ENCODE peak calls at places on chromosomes 2 and 18, in ten cellular contexts. One of them, this sample, is unnamed.

GRCh38 chr2:13201924-13202323 is 485.2 kb downstream of the TRIB2 start:
- DNase-seq in A549: no peak
- DNase-seq in PC-3: peak
- DNase-seq in right atrium auricular region: no peak
- DNase-seq in GM20000: no peak
- DNase-seq in mammary epithelial cell: peak
- DNase-seq in AG10803: no peak
- DNase-seq in B cell: no peak
- DNase-seq in fibroblast of mammary gland: no peak
- DNase-seq in cardiac muscle cell: no peak
- DNase-seq in this sample: no peak

GRCh38 chr2:236038096-236038495 is 130.1 kb downstream of the GBX2 start:
- DNase-seq in fibroblast of mammary gland: no peak
- DNase-seq in AG10803: no peak
- DNase-seq in PC-3: no peak
- DNase-seq in A549: no peak
- DNase-seq in cardiac muscle cell: no peak
- DNase-seq in B cell: no peak
- DNase-seq in GM20000: no peak
- DNase-seq in mammary epithelial cell: no peak
- DNase-seq in right atrium auricular region: no peak
- DNase-seq in this sample: no peak

GRCh38 chr2:188412190-188412589 is 120.5 kb downstream of the GULP1 start:
- DNase-seq in PC-3: no peak
- DNase-seq in AG10803: no peak
- DNase-seq in right atrium auricular region: no peak
- DNase-seq in cardiac muscle cell: no peak
- DNase-seq in fibroblast of mammary gland: no peak
- DNase-seq in A549: no peak
- DNase-seq in GM20000: no peak
- DNase-seq in mammary epithelial cell: no peak
- DNase-seq in B cell: no peak
- DNase-seq in this sample: no peak

GRCh38 chr2:63614983-63615945 is 26.5 kb downstream of the MDH1 start:
- DNase-seq in PC-3: peak
- DNase-seq in AG10803: peak
- DNase-seq in mammary epithelial cell: peak
- DNase-seq in right atrium auricular region: no peak
- DNase-seq in B cell: no peak
- DNase-seq in A549: no peak
- DNase-seq in cardiac muscle cell: peak
- DNase-seq in GM20000: no peak
- DNase-seq in fibroblast of mammary gland: no peak
- DNase-seq in this sample: no peak

GRCh38 chr2:70083344-70084156 is 3.7 kb upstream of the PCBP1 start:
- DNase-seq in fibroblast of mammary gland: peak
- DNase-seq in PC-3: peak
- DNase-seq in right atrium auricular region: no peak
- DNase-seq in B cell: peak
- DNase-seq in GM20000: peak
- DNase-seq in mammary epithelial cell: peak
- DNase-seq in A549: no peak
- DNase-seq in cardiac muscle cell: no peak
- DNase-seq in AG10803: no peak
- DNase-seq in this sample: no peak

GRCh38 chr2:106581755-106582430 is 94.7 kb downstream of the CD8B2 start:
- DNase-seq in cardiac muscle cell: peak
- DNase-seq in B cell: peak
- DNase-seq in GM20000: peak
- DNase-seq in A549: peak
- DNase-seq in fibroblast of mammary gland: peak
- DNase-seq in AG10803: peak
- DNase-seq in mammary epithelial cell: peak
- DNase-seq in right atrium auricular region: no peak
- DNase-seq in PC-3: peak
- DNase-seq in this sample: peak

GRCh38 chr2:96265349-96265839 is 403 bp downstream of the TMEM127 start:
- DNase-seq in GM20000: peak
- DNase-seq in right atrium auricular region: no peak
- DNase-seq in AG10803: peak
- DNase-seq in fibroblast of mammary gland: no peak
- DNase-seq in mammary epithelial cell: peak
- DNase-seq in B cell: peak
- DNase-seq in PC-3: no peak
- DNase-seq in A549: peak
- DNase-seq in cardiac muscle cell: peak
- DNase-seq in this sample: peak

GRCh38 chr2:8412586-8412985 is 269.3 kb upstream of the ID2 start:
- DNase-seq in PC-3: no peak
- DNase-seq in B cell: no peak
- DNase-seq in mammary epithelial cell: no peak
- DNase-seq in AG10803: peak
- DNase-seq in cardiac muscle cell: no peak
- DNase-seq in A549: no peak
- DNase-seq in right atrium auricular region: peak
- DNase-seq in GM20000: no peak
- DNase-seq in fibroblast of mammary gland: peak
- DNase-seq in this sample: no peak

GRCh38 chr18:79006106-79006795 is 26.6 kb downstream of the SALL3 start:
- DNase-seq in right atrium auricular region: no peak
- DNase-seq in mammary epithelial cell: no peak
- DNase-seq in fibroblast of mammary gland: no peak
- DNase-seq in AG10803: no peak
- DNase-seq in GM20000: no peak
- DNase-seq in B cell: no peak
- DNase-seq in cardiac muscle cell: no peak
- DNase-seq in PC-3: no peak
- DNase-seq in A549: no peak
- DNase-seq in this sample: no peak

GRCh38 chr2:184549153-184549552 is 49.2 kb upstream of the ZNF804A start:
- DNase-seq in mammary epithelial cell: no peak
- DNase-seq in PC-3: no peak
- DNase-seq in GM20000: no peak
- DNase-seq in AG10803: no peak
- DNase-seq in B cell: no peak
- DNase-seq in cardiac muscle cell: no peak
- DNase-seq in fibroblast of mammary gland: no peak
- DNase-seq in right atrium auricular region: no peak
- DNase-seq in A549: no peak
- DNase-seq in this sample: no peak

GRCh38 chr2:209956276-209956675 is 46.2 kb upstream of the RPE start:
- DNase-seq in AG10803: no peak
- DNase-seq in mammary epithelial cell: no peak
- DNase-seq in A549: no peak
- DNase-seq in B cell: no peak
- DNase-seq in fibroblast of mammary gland: no peak
- DNase-seq in PC-3: no peak
- DNase-seq in cardiac muscle cell: no peak
- DNase-seq in right atrium auricular region: no peak
- DNase-seq in GM20000: no peak
- DNase-seq in this sample: no peak

GRCh38 chr2:64987001-64987962 is 1.9 kb upstream of the SLC1A4 start:
- DNase-seq in mammary epithelial cell: peak
- DNase-seq in B cell: no peak
- DNase-seq in fibroblast of mammary gland: no peak
- DNase-seq in PC-3: peak
- DNase-seq in cardiac muscle cell: no peak
- DNase-seq in GM20000: peak
- DNase-seq in right atrium auricular region: no peak
- DNase-seq in AG10803: peak
- DNase-seq in A549: no peak
- DNase-seq in this sample: no peak

GRCh38 chr2:201261471-201261870 is 1.1 kb downstream of the CASP8 start:
- DNase-seq in GM20000: no peak
- DNase-seq in B cell: peak
- DNase-seq in PC-3: no peak
- DNase-seq in cardiac muscle cell: no peak
- DNase-seq in AG10803: no peak
- DNase-seq in mammary epithelial cell: no peak
- DNase-seq in A549: no peak
- DNase-seq in right atrium auricular region: no peak
- DNase-seq in fibroblast of mammary gland: no peak
- DNase-seq in this sample: no peak

GRCh38 chr2:161975062-161975812 is 98.8 kb downstream of the DPP4 start:
- DNase-seq in GM20000: no peak
- DNase-seq in AG10803: no peak
- DNase-seq in PC-3: peak
- DNase-seq in B cell: no peak
- DNase-seq in cardiac muscle cell: no peak
- DNase-seq in mammary epithelial cell: peak
- DNase-seq in fibroblast of mammary gland: no peak
- DNase-seq in A549: no peak
- DNase-seq in right atrium auricular region: no peak
- DNase-seq in this sample: no peak

GRCh38 chr2:20425884-20426283 is 21.0 kb upstream of the RHOB start:
- DNase-seq in GM20000: no peak
- DNase-seq in AG10803: no peak
- DNase-seq in A549: no peak
- DNase-seq in PC-3: no peak
- DNase-seq in right atrium auricular region: peak
- DNase-seq in B cell: no peak
- DNase-seq in mammary epithelial cell: no peak
- DNase-seq in cardiac muscle cell: no peak
- DNase-seq in fibroblast of mammary gland: no peak
- DNase-seq in this sample: no peak

GRCh38 chr2:143282684-143283083 is 153.5 kb downstream of the ARHGAP15 start:
- DNase-seq in PC-3: peak
- DNase-seq in fibroblast of mammary gland: no peak
- DNase-seq in mammary epithelial cell: no peak
- DNase-seq in right atrium auricular region: no peak
- DNase-seq in B cell: no peak
- DNase-seq in AG10803: no peak
- DNase-seq in GM20000: no peak
- DNase-seq in A549: no peak
- DNase-seq in cardiac muscle cell: no peak
- DNase-seq in this sample: peak

GRCh38 chr2:20451346-20451745 is 4.5 kb downstream of the RHOB start:
- DNase-seq in fibroblast of mammary gland: peak
- DNase-seq in cardiac muscle cell: no peak
- DNase-seq in PC-3: no peak
- DNase-seq in mammary epithelial cell: no peak
- DNase-seq in AG10803: no peak
- DNase-seq in GM20000: no peak
- DNase-seq in A549: no peak
- DNase-seq in right atrium auricular region: peak
- DNase-seq in B cell: no peak
- DNase-seq in this sample: no peak

GRCh38 chr18:44536041-44536440 is 144.6 kb upstream of the SETBP1 start:
- DNase-seq in mammary epithelial cell: peak
- DNase-seq in AG10803: peak
- DNase-seq in fibroblast of mammary gland: peak
- DNase-seq in GM20000: no peak
- DNase-seq in PC-3: peak
- DNase-seq in A549: no peak
- DNase-seq in right atrium auricular region: no peak
- DNase-seq in B cell: no peak
- DNase-seq in cardiac muscle cell: no peak
- DNase-seq in this sample: no peak

GRCh38 chr18:74665905-74666304 is 68.2 kb downstream of the ZNF407 start:
- DNase-seq in PC-3: no peak
- DNase-seq in AG10803: no peak
- DNase-seq in fibroblast of mammary gland: no peak
- DNase-seq in right atrium auricular region: no peak
- DNase-seq in cardiac muscle cell: no peak
- DNase-seq in B cell: no peak
- DNase-seq in GM20000: no peak
- DNase-seq in mammary epithelial cell: no peak
- DNase-seq in A549: no peak
- DNase-seq in this sample: no peak
- TF ChIP-seq CTCF in PC-3: no peak
- TF ChIP-seq CTCF in AG10803: no peak
- TF ChIP-seq CTCF in fibroblast of mammary gland: no peak
- TF ChIP-seq CTCF in right atrium auricular region: no peak
- TF ChIP-seq CTCF in cardiac muscle cell: no peak
- TF ChIP-seq CTCF in B cell: no peak
- TF ChIP-seq CTCF in GM20000: no peak
- TF ChIP-seq CTCF in mammary epithelial cell: no peak
- TF ChIP-seq CTCF in A549: no peak
- TF ChIP-seq CTCF in this sample: no peak

DNA sequence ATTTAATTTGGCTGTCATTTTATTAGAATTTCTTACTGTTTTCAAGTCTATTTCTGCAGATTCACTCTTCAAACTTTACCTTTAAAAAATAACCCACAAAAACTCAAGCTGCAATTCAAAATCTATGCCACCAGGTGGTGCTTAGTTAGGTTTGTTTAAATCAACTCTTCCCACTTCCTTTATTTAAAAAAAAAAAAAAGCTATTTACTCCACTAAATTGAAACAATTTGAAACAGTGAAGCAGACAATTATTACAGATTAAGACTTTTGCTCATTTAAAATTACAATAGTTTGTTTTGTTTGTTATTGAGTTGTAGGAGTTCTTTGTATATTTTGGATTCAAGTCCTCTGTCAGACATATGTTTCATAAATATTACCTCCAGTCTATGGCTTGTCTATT is 300.0 kb downstream of the PDE11A start:
- DNase-seq in B cell: no peak
- DNase-seq in fibroblast of mammary gland: peak
- DNase-seq in GM20000: peak
- DNase-seq in mammary epithelial cell: peak
- DNase-seq in right atrium auricular region: no peak
- DNase-seq in PC-3: peak
- DNase-seq in cardiac muscle cell: peak
- DNase-seq in AG10803: peak
- DNase-seq in A549: no peak
- DNase-seq in this sample: no peak
- TF ChIP-seq CTCF in B cell: peak
- TF ChIP-seq CTCF in fibroblast of mammary gland: peak
- TF ChIP-seq CTCF in GM20000: no peak
- TF ChIP-seq CTCF in mammary epithelial cell: peak
- TF ChIP-seq CTCF in right atrium auricular region: peak
- TF ChIP-seq CTCF in PC-3: peak
- TF ChIP-seq CTCF in cardiac muscle cell: peak
- TF ChIP-seq CTCF in AG10803: peak
- TF ChIP-seq CTCF in A549: peak
- TF ChIP-seq CTCF in this sample: peak

DNA sequence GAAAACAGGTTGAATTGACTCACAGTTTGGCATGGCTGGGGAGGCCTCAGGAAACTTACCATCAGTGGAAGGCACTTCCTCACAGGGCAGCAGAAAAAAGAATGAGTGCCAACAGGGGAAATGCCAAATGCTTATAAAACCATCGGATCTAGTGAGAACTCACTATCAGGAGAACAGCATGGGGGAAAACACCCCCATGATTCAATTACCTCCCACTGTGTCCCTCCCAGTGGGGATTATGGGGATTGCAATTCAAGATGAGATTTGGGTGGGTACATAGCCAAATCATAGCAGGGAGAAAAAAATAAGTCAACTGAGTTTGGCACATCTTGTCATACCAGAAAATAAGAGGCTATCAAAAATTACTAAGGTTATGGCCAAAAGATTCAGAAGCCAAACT is 96.3 kb downstream of the TRIP12 start:
- DNase-seq in mammary epithelial cell: no peak
- DNase-seq in right atrium auricular region: no peak
- DNase-seq in GM20000: no peak
- DNase-seq in fibroblast of mammary gland: no peak
- DNase-seq in B cell: no peak
- DNase-seq in PC-3: no peak
- DNase-seq in AG10803: no peak
- DNase-seq in A549: no peak
- DNase-seq in cardiac muscle cell: no peak
- DNase-seq in this sample: no peak
- TF ChIP-seq CTCF in mammary epithelial cell: peak
- TF ChIP-seq CTCF in right atrium auricular region: no peak
- TF ChIP-seq CTCF in GM20000: no peak
- TF ChIP-seq CTCF in fibroblast of mammary gland: peak
- TF ChIP-seq CTCF in B cell: no peak
- TF ChIP-seq CTCF in PC-3: peak
- TF ChIP-seq CTCF in AG10803: no peak
- TF ChIP-seq CTCF in A549: no peak
- TF ChIP-seq CTCF in cardiac muscle cell: no peak
- TF ChIP-seq CTCF in this sample: peak

GRCh38 chr2:118169359-118170005 is 81.2 kb downstream of the INSIG2 start:
- DNase-seq in B cell: no peak
- DNase-seq in cardiac muscle cell: no peak
- DNase-seq in PC-3: no peak
- DNase-seq in right atrium auricular region: no peak
- DNase-seq in A549: no peak
- DNase-seq in GM20000: no peak
- DNase-seq in mammary epithelial cell: no peak
- DNase-seq in fibroblast of mammary gland: no peak
- DNase-seq in AG10803: no peak
- DNase-seq in this sample: no peak
- TF ChIP-seq CTCF in B cell: no peak
- TF ChIP-seq CTCF in cardiac muscle cell: no peak
- TF ChIP-seq CTCF in PC-3: peak
- TF ChIP-seq CTCF in right atrium auricular region: no peak
- TF ChIP-seq CTCF in A549: no peak
- TF ChIP-seq CTCF in GM20000: no peak
- TF ChIP-seq CTCF in mammary epithelial cell: no peak
- TF ChIP-seq CTCF in fibroblast of mammary gland: no peak
- TF ChIP-seq CTCF in AG10803: no peak
- TF ChIP-seq CTCF in this sample: no peak

This sample was measured in glutamatergic neuron.